ENCODE peak calls at places on chromosome 13, in seven cellular contexts. One of them, this sample, is unnamed.

GRCh38 chr13:25886438-25887214 is 165.2 kb downstream of the SHISA2 start:
- DNase-seq in HuH-7: no peak
- DNase-seq in ascending aorta: no peak
- DNase-seq in CD8-positive, alpha-beta memory T cell: no peak
- DNase-seq in naive thymus-derived CD4-positive, alpha-beta T cell: no peak
- DNase-seq in right lobe of liver: no peak
- DNase-seq in fibroblast of pulmonary artery: peak
- DNase-seq in this sample: peak

GRCh38 chr13:47897411-47898050 is 103.5 kb downstream of the SUCLA2 start:
- DNase-seq in HuH-7: no peak
- DNase-seq in ascending aorta: no peak
- DNase-seq in CD8-positive, alpha-beta memory T cell: no peak
- DNase-seq in naive thymus-derived CD4-positive, alpha-beta T cell: no peak
- DNase-seq in right lobe of liver: no peak
- DNase-seq in fibroblast of pulmonary artery: peak
- DNase-seq in this sample: no peak

GRCh38 chr13:54241719-54242118 is 1213.1 kb downstream of the OLFM4 start:
- DNase-seq in HuH-7: no peak
- DNase-seq in ascending aorta: no peak
- DNase-seq in CD8-positive, alpha-beta memory T cell: no peak
- DNase-seq in naive thymus-derived CD4-positive, alpha-beta T cell: no peak
- DNase-seq in right lobe of liver: no peak
- DNase-seq in fibroblast of pulmonary artery: no peak
- DNase-seq in this sample: no peak

GRCh38 chr13:109881347-109881725 is 95.0 kb upstream of the IRS2 start:
- DNase-seq in HuH-7: no peak
- DNase-seq in ascending aorta: no peak
- DNase-seq in CD8-positive, alpha-beta memory T cell: no peak
- DNase-seq in naive thymus-derived CD4-positive, alpha-beta T cell: no peak
- DNase-seq in right lobe of liver: no peak
- DNase-seq in fibroblast of pulmonary artery: no peak
- DNase-seq in this sample: no peak

GRCh38 chr13:105847532-105848295 is 687.7 kb downstream of the EFNB2 start:
- DNase-seq in HuH-7: no peak
- DNase-seq in ascending aorta: no peak
- DNase-seq in CD8-positive, alpha-beta memory T cell: no peak
- DNase-seq in naive thymus-derived CD4-positive, alpha-beta T cell: no peak
- DNase-seq in right lobe of liver: no peak
- DNase-seq in fibroblast of pulmonary artery: peak
- DNase-seq in this sample: no peak

GRCh38 chr13:23979361-23980159 is 82.3 kb upstream of the C1QTNF9B start:
- DNase-seq in HuH-7: peak
- DNase-seq in ascending aorta: no peak
- DNase-seq in CD8-positive, alpha-beta memory T cell: peak
- DNase-seq in naive thymus-derived CD4-positive, alpha-beta T cell: no peak
- DNase-seq in right lobe of liver: peak
- DNase-seq in fibroblast of pulmonary artery: peak
- DNase-seq in this sample: no peak

GRCh38 chr13:80881495-80882482 is 540.9 kb upstream of the SPRY2 start:
- DNase-seq in HuH-7: peak
- DNase-seq in ascending aorta: no peak
- DNase-seq in CD8-positive, alpha-beta memory T cell: no peak
- DNase-seq in naive thymus-derived CD4-positive, alpha-beta T cell: no peak
- DNase-seq in right lobe of liver: no peak
- DNase-seq in fibroblast of pulmonary artery: peak
- DNase-seq in this sample: no peak

GRCh38 chr13:20498129-20498528 is 27.5 kb downstream of the CRYL1 start:
- DNase-seq in HuH-7: no peak
- DNase-seq in ascending aorta: no peak
- DNase-seq in CD8-positive, alpha-beta memory T cell: no peak
- DNase-seq in naive thymus-derived CD4-positive, alpha-beta T cell: no peak
- DNase-seq in right lobe of liver: no peak
- DNase-seq in fibroblast of pulmonary artery: no peak
- DNase-seq in this sample: no peak

GRCh38 chr13:89832827-89833226 is 1514.7 kb upstream of the MIR17HG start:
- DNase-seq in HuH-7: no peak
- DNase-seq in ascending aorta: no peak
- DNase-seq in CD8-positive, alpha-beta memory T cell: no peak
- DNase-seq in naive thymus-derived CD4-positive, alpha-beta T cell: no peak
- DNase-seq in right lobe of liver: no peak
- DNase-seq in fibroblast of pulmonary artery: no peak
- DNase-seq in this sample: no peak

GRCh38 chr13:101611491-101612475 is 159.3 kb downstream of the ITGBL1 start:
- DNase-seq in HuH-7: no peak
- DNase-seq in ascending aorta: no peak
- DNase-seq in CD8-positive, alpha-beta memory T cell: no peak
- DNase-seq in naive thymus-derived CD4-positive, alpha-beta T cell: no peak
- DNase-seq in right lobe of liver: no peak
- DNase-seq in fibroblast of pulmonary artery: no peak
- DNase-seq in this sample: no peak

GRCh38 chr13:23350009-23350408 is 83.5 kb downstream of the SACS start:
- DNase-seq in HuH-7: no peak
- DNase-seq in ascending aorta: no peak
- DNase-seq in CD8-positive, alpha-beta memory T cell: no peak
- DNase-seq in naive thymus-derived CD4-positive, alpha-beta T cell: no peak
- DNase-seq in right lobe of liver: no peak
- DNase-seq in fibroblast of pulmonary artery: no peak
- DNase-seq in this sample: no peak

GRCh38 chr13:21399741-21400140 is 59.4 kb downstream of the ZDHHC20 start:
- DNase-seq in HuH-7: no peak
- DNase-seq in ascending aorta: no peak
- DNase-seq in CD8-positive, alpha-beta memory T cell: no peak
- DNase-seq in naive thymus-derived CD4-positive, alpha-beta T cell: peak
- DNase-seq in right lobe of liver: no peak
- DNase-seq in fibroblast of pulmonary artery: peak
- DNase-seq in this sample: no peak

This sample was measured in non-pigmented ciliary epithelial cell.